ENCODE peak calls at places on chromosomes 11 and 22, in five cellular contexts. L is fibroblast of mammary gland, Z is endodermal cell, E is body of pancreas, I is BJ. K is an unnamed sample.

GRCh38 chr11:61966673-61967176 is 709 bp downstream of the FTH1 start:
- DNase-seq in L (no peak), Z (no peak), E (no peak), I (no peak), K (peak)

GRCh38 chr22:29524440-29525191 is 28.9 kb downstream of the THOC5 start:
- DNase-seq in L (peak), Z (peak), E (peak), I (no peak), K (peak)

GRCh38 chr11:108007819-108008218 is 879 bp upstream of the CUL5 start:
- DNase-seq in L (no peak), Z (no peak), E (no peak), I (no peak), K (no peak)

GRCh38 chr22:31333648-31334047 is 12.5 kb downstream of the PATZ1 start:
- DNase-seq in L (no peak), Z (no peak), E (no peak), I (no peak), K (no peak)

GRCh38 chr22:29267462-29267857 is 321 bp downstream of the RHBDD3 start:
- DNase-seq in L (no peak), Z (no peak), E (no peak), I (no peak), K (peak)

GRCh38 chr11:108788565-108789199 is 123.8 kb downstream of the DDX10 start:
- DNase-seq in L (peak), Z (peak), E (peak), I (no peak), K (no peak)

GRCh38 chr22:47784991-47785390 is 1022.5 kb downstream of the TBC1D22A start:
- DNase-seq in L (no peak), Z (peak), E (no peak), I (no peak), K (no peak)

GRCh38 chr11:35781342-35782171 is 119.0 kb downstream of the TRIM44 start:
- DNase-seq in L (peak), Z (peak), E (no peak), I (no peak), K (no peak)

GRCh38 chr11:58058276-58059010 is 27.7 kb downstream of the OR6Q1 start:
- DNase-seq in L (no peak), Z (peak), E (peak), I (no peak), K (peak)

GRCh38 chr11:1168721-1169161 is 11.0 kb downstream of the MUC5AC start:
- DNase-seq in L (no peak), Z (no peak), E (no peak), I (no peak), K (no peak)

GRCh38 chr11:122271167-122271566 is 155.2 kb upstream of the BLID start:
- DNase-seq in L (no peak), Z (no peak), E (peak), I (no peak), K (no peak)

GRCh38 chr11:19934828-19935259 is 222.2 kb downstream of the NAV2 start:
- DNase-seq in L (peak), Z (no peak), E (no peak), I (no peak), K (no peak)

GRCh38 chr11:10688401-10688800 is 5.2 kb downstream of the IRAG1 start:
- DNase-seq in L (no peak), Z (peak), E (no peak), I (no peak), K (no peak)

GRCh38 chr22:40463727-40464126 is 93.3 kb downstream of the SGSM3 start:
- DNase-seq in L (no peak), Z (no peak), E (no peak), I (no peak), K (no peak)

GRCh38 chr22:28955817-28956216 is 72.4 kb downstream of the ZNRF3 start:
- DNase-seq in L (peak), Z (no peak), E (no peak), I (no peak), K (no peak)

GRCh38 chr11:96055706-96056387 is 131.9 kb upstream of the MTMR2 start:
- DNase-seq in L (peak), Z (peak), E (no peak), I (no peak), K (no peak)

GRCh38 chr11:86106916-86107315 is 38.0 kb upstream of the PICALM start:
- DNase-seq in L (peak), Z (no peak), E (no peak), I (no peak), K (no peak)

GRCh38 chr22:46897246-46897623 is 134.8 kb downstream of the TBC1D22A start:
- DNase-seq in L (peak), Z (peak), E (no peak), I (no peak), K (no peak)

GRCh38 chr11:15158351-15159015 is 43.8 kb downstream of the INSC start:
- DNase-seq in L (peak), Z (no peak), E (no peak), I (peak), K (no peak)

GRCh38 chr22:44037519-44038370 is 13.6 kb downstream of the PARVB start:
- DNase-seq in L (peak), Z (no peak), E (no peak), I (peak), K (no peak)

GRCh38 chr11:67230886-67231285 is 35.4 kb upstream of the GRK2 start:
- DNase-seq in L (no peak), Z (no peak), E (no peak), I (no peak), K (no peak)

GRCh38 chr22:45604239-45604711 is 67.4 kb upstream of the ATXN10 start:
- DNase-seq in L (peak), Z (no peak), E (no peak), I (peak), K (no peak)

GRCh38 chr11:125224391-125225015 is 60.0 kb downstream of the PKNOX2 start:
- DNase-seq in L (peak), Z (peak), E (peak), I (no peak), K (peak)

GRCh38 chr11:121643530-121644512 is 191.1 kb upstream of the SORL1-AS1 start:
- DNase-seq in L (no peak), Z (peak), E (no peak), I (no peak), K (no peak)

GRCh38 chr11:126478466-126478865 is 123.0 kb downstream of the ST3GAL4 start:
- DNase-seq in L (no peak), Z (no peak), E (no peak), I (no peak), K (no peak)

GRCh38 chr22:31998784-31999435 is 44.2 kb upstream of the SLC5A1 start:
- DNase-seq in L (no peak), Z (no peak), E (no peak), I (no peak), K (no peak)

GRCh38 chr11:96162816-96163499 is 180.0 kb downstream of the MAML2 start:
- DNase-seq in L (peak), Z (no peak), E (no peak), I (no peak), K (no peak)

GRCh38 chr11:82718307-82718706 is 15.4 kb downstream of the FAM181B start:
- DNase-seq in L (peak), Z (peak), E (peak), I (peak), K (no peak)

GRCh38 chr22:29727248-29727551 is 7.4 kb downstream of the CABP7 start:
- DNase-seq in L (peak), Z (peak), E (no peak), I (no peak), K (peak)

GRCh38 chr11:65400295-65401072 is 14.0 kb downstream of the FRMD8 start:
- DNase-seq in L (no peak), Z (no peak), E (no peak), I (no peak), K (no peak)
- H3K4me3 ChIP-seq in L (no peak), Z (no peak), E (no peak), I (no peak), K (no peak)

DNA sequence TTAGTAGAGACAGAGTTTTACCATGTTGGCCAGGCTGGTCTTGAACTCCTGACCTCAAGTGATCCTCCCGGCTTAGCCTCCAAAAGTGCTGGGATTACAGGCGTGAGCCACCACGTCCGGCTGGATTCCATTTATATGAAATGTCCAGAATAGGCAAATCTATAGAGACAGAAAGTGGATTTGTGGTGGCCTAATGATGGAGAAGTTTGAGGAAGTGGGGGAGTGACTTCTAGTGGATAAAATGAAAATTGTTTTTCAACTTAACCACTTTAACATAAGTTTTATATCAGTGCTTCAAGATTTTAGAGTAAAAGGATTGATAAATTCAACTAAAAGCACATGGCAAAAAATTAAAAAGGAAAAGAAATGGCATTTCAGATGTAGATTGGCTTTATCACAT is 66.2 kb downstream of the HIPK3 start:
- DNase-seq in L (no peak), Z (no peak), E (no peak), I (no peak), K (no peak)
- TF ChIP-seq CTCF in L (no peak), Z (no peak), E (no peak), I (no peak), K (no peak)

DNA sequence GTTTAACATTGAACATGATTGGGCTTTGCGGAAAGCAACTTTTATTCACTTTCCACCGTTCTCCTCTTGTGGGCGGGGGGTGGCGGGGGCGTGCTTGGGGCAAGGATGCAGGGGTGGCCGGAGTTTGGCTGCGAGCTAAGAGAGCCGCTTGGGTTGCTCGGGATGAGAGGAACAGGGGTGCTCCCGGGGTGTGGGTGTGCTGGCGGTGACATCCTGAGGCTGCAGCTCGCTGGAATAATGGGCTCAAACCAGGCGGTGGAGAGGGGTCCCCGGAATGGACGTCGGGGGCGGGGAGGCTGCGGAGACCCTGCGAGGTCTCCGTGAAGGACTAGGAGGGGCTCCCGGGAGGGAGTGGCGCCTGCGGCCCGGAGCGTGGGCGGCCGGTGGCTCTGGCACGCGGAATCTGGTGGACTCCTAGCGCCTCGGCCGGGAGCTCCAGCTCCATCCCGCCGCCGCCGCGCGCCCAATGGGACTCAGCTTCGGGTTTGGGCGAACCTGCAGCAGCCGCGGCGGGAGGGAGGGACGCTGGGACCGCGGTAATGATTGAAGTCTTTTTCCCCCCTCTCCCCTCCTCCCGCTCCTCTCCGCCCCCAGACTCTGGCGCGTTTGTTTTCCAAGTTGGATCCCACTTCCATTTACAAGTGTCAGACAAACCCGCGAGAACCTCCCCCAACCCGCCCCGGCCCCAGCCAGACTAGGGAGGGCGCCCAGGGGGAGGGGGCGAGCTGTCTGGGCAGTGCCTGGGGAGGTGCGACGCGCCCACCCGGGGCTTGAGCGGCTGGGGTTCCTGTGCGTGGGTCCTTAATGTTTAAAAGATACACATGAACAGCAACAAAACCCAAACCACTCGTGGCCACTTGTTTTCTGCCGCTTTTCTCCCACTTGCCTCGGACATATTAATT is 2.0 kb downstream of the FAT3 start:
- DNase-seq in L (no peak), Z (peak), E (peak), I (no peak), K (no peak)
- H3K4me3 ChIP-seq in L (no peak), Z (peak), E (no peak), I (peak), K (no peak)

GRCh38 chr22:20207277-20208025 is 56.6 kb upstream of the CCDC188 start:
- DNase-seq in L (no peak), Z (no peak), E (no peak), I (no peak), K (no peak)

GRCh38 chr22:20206709-20207215 is 55.9 kb upstream of the CCDC188 start:
- DNase-seq in L (peak), Z (peak), E (peak), I (no peak), K (peak)

GRCh38 chr22:20205464-20205963 is 54.7 kb upstream of the CCDC188 start:
- DNase-seq in L (no peak), Z (no peak), E (no peak), I (no peak), K (no peak)

GRCh38 chr22:20204821-20205220 is 54.0 kb upstream of the CCDC188 start:
- DNase-seq in L (no peak), Z (no peak), E (no peak), I (no peak), K (no peak)

GRCh38 chr22:20205964-20206708 is 55.3 kb upstream of the CCDC188 start:
- DNase-seq in L (peak), Z (peak), E (peak), I (peak), K (peak)
- TF ChIP-seq CTCF in L (no peak), Z (no peak), E (peak), I (peak), K (no peak)

GRCh38 chr22:37904572-37905533 is 1.2 kb upstream of the MICALL1 start:
- DNase-seq in L (peak), Z (peak), E (peak), I (peak), K (peak)
- H3K4me3 ChIP-seq in L (peak), Z (no peak), E (no peak), I (peak), K (no peak)

GRCh38 chr11:65209711-65210360 is 28.1 kb downstream of the CAPN1 start:
- DNase-seq in L (no peak), Z (peak), E (no peak), I (no peak), K (no peak)
- TF ChIP-seq CTCF in L (no peak), Z (no peak), E (no peak), I (no peak), K (no peak)

DNA sequence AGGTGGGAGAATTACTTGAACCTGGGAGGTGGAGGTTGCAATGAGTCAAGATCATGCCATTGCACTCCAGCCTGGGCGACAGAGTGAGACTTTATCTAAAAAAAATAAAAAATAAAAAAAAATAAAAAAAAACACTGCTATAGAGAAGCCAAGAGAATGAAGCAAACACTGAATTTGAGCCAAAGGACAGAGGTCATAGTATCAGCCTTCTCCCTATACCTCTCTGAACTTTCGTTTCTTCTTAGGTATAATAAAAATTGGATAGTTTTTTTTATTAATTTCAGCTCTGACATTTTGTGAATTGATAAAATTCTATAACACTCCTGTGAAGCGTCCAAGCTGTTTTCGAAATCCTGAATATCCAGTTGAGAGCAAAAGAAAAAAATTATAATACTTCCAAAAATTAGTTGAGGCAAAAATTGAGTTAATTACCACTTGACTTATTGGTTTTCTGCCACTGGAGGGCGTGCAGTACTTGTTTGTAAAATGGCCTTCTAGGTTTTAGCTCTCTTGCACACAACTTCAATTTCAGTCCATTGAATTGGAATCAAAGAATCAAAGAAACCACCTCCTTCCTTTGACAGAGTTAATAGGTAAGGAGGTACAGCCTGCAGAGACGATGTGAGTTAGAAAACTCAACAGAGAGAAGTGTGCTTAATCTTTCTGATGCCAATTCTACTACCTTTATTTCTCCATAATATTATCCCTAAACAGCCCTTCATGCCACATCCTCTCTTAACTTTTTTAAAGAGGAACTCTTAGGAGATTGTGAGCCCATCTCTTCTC is 143.2 kb downstream of the BBOX1 start:
- DNase-seq in L (peak), Z (peak), E (peak), I (no peak), K (peak)
- H3K4me3 ChIP-seq in L (no peak), Z (no peak), E (no peak), I (no peak), K (no peak)

GRCh38 chr11:11985954-11986949 is 22.2 kb downstream of the DKK3 start:
- DNase-seq in L (no peak), Z (peak), E (no peak), I (no peak), K (no peak)

GRCh38 chr11:11984563-11984962 is 23.9 kb downstream of the DKK3 start:
- DNase-seq in L (no peak), Z (peak), E (no peak), I (no peak), K (no peak)

GRCh38 chr11:11982975-11983374 is 25.5 kb downstream of the DKK3 start:
- DNase-seq in L (peak), Z (no peak), E (no peak), I (peak), K (no peak)

GRCh38 chr11:11983427-11983826 is 25.0 kb downstream of the DKK3 start:
- DNase-seq in L (no peak), Z (peak), E (no peak), I (no peak), K (no peak)

DNA sequence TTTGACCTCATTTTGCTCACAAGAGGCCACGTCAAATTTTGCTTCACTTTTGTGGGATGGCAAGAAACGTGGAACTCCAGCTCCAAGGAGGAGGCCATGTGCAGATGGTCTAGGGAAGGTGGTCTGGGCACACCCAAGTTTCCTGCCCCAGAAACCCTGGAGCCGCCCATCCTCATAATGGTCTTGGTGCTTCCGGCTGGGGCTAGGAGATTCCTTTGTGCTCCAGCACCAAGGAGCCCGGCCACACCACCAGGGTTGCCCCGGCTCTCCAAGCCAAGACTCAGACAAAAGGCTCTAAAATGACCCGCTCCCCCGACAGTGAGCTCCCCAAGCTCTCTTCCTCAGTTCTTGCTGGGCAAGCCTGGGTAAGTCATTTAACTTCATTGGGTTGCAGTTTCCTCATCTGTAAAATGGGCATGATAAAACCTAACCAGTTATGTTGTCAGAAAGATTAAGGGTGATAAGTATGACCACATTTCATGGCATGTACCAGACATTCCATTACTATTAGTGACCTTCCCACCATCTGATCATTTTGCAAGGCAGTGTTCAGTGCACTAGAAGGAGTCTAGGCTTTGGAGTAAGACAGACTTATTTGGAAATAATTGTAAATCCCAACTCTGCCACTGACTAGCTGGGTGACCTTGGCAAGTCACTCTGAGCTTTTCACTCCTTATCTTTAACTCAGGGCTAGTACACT is 23.3 kb downstream of the DKK3 start:
- DNase-seq in L (peak), Z (peak), E (no peak), I (peak), K (no peak)
- TF ChIP-seq CTCF in L (no peak), Z (no peak), E (no peak), I (no peak), K (no peak)

DNA sequence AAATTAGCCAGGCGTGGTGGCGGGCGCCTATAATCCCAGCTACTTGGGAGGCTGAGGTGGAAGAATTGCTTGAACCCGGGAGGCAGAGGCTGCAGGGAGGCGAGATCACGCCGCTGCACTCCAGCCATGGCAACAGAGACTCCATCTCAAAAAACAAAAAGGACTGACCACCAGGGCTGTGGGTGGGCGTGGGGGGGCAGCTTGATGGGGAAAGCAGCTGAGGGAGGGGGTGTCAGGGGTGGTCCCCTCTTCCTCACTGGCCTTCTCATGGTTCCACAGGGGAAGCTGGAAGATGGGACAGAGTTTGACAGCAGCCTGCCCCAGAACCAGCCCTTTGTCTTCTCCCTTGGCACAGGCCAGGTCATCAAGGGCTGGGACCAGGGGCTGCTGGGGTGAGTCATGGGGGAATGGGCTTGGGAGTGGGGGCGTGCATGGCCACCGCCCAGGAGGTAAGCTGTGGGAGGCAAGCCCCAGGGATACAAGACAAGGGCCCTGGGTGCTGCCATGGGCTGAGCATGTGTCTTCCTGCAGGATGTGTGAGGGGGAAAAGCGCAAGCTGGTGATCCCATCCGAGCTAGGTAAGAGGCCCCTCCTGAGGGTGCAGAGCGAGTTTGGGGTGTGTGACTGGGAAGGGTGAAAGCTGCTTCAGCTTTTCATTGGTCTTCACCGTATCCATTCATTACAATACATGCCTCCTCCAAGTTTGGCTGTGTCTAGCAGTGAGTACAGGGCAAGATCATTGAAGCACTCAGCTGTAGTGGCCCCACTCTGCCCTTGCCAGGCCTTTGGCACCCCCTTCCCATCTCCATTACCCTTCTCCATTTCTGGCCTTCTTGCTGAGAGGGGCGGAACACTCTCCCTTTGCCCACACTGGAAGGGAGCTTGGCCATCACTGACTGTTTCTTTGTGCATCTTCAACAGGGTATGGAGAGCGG is 2.3 kb downstream of the FKBP2 start:
- DNase-seq in L (no peak), Z (no peak), E (no peak), I (no peak), K (no peak)
- H3K4me3 ChIP-seq in L (no peak), Z (peak), E (no peak), I (no peak), K (peak)

GRCh38 chr11:65569973-65570918 is at the start of gene ZNRD2:
- DNase-seq in L (peak), Z (peak), E (peak), I (peak), K (peak)
- TF ChIP-seq CTCF in L (peak), Z (peak), E (peak), I (peak), K (peak)